ENCODE peak calls at places on chromosomes 4 and X, in five cellular contexts. W is COR-L47; M is heart right ventricle; K is left ventricle myocardium inferior; O is stimulated activated CD8-positive, alpha-beta memory T cell treated with anti-CD3 and anti-CD28 coated beads, Interleukin-15, amount 100 ng/mL, for 48 hours. B is an unnamed sample.

GRCh38 chr4:5774416-5775056 is 63.5 kb downstream of the EVC start:
- DNase-seq in K (no peak), W (no peak), M (no peak), O (no peak), B (no peak)

GRCh38 chr4:183797041-183797444 is 108.1 kb upstream of the STOX2 start:
- DNase-seq in W (no peak), M (peak; percentile 57), K (peak; percentile 45), O (no peak), B (no peak)

GRCh38 chr4:87180767-87181166 is 39.7 kb downstream of the KLHL8 start:
- DNase-seq in K (no peak), O (no peak), W (no peak), M (no peak), B (no peak)

GRCh38 chr4:139740121-139740520 is 74.5 kb downstream of the MGST2 start:
- DNase-seq in O (no peak), M (peak; percentile 35), K (no peak), W (no peak), B (no peak)

GRCh38 chrX:103918050-103918449 is 44.4 kb upstream of the TMSB15B start:
- DNase-seq in M (peak; percentile 11), W (peak; percentile 58), O (peak; percentile 6), K (peak; percentile 20), B (peak; percentile 61)

GRCh38 chr4:136457577-136457976 is 1074.7 kb downstream of the PCDH18 start:
- DNase-seq in M (no peak), K (no peak), W (no peak), O (no peak), B (no peak)

GRCh38 chrX:111168314-111168713 is 72.3 kb downstream of the PAK3 start:
- DNase-seq in K (no peak), W (peak; percentile 13), M (no peak), O (no peak), B (no peak)

GRCh38 chr4:52248836-52249235 is 197.7 kb downstream of the SPATA18 start:
- DNase-seq in O (no peak), K (no peak), M (no peak), W (no peak), B (no peak)

GRCh38 chr4:108941914-108942379 is 179.1 kb upstream of the ETNPPL start:
- DNase-seq in W (no peak), O (no peak), K (no peak), M (no peak), B (no peak)

GRCh38 chrX:152960115-152960514 is 33.8 kb downstream of the PNMA5 start:
- DNase-seq in M (no peak), K (no peak), W (no peak), O (no peak), B (no peak)

GRCh38 chrX:115378471-115378870 is 89.0 kb downstream of the LUZP4 start:
- DNase-seq in M (no peak), K (no peak), W (no peak), O (no peak), B (no peak)

GRCh38 chr4:71004281-71004851 is 10.9 kb downstream of the DCK start:
- DNase-seq in M (no peak), K (no peak), O (peak; percentile 34), W (no peak), B (no peak)

GRCh38 chr4:142706381-142706780 is 139.7 kb downstream of the INPP4B start:
- DNase-seq in K (no peak), O (no peak), M (no peak), W (no peak), B (no peak)

GRCh38 chr4:8727546-8728510 is 135.3 kb downstream of the CPZ start:
- DNase-seq in M (no peak), O (no peak), W (no peak), K (no peak), B (peak; percentile 3)

GRCh38 chr4:47598320-47598719 is 113.2 kb downstream of the ATP10D start:
- DNase-seq in M (no peak), K (no peak), W (no peak), O (no peak), B (no peak)

GRCh38 chr4:1207157-1207470 is 34.7 kb upstream of the SPON2 start:
- DNase-seq in K (peak; percentile 16), M (peak; percentile 14), O (no peak), W (no peak), B (no peak)

GRCh38 chr4:177214935-177215334 is 94.7 kb upstream of the NEIL3 start:
- DNase-seq in O (peak; percentile 16), M (no peak), W (no peak), K (no peak), B (no peak)

GRCh38 chr4:158292156-158292555 is 81.9 kb downstream of the TMEM144 start:
- DNase-seq in M (no peak), W (no peak), K (no peak), O (no peak), B (no peak)

GRCh38 chr4:4477796-4478195 is 64.1 kb downstream of the STX18 start:
- DNase-seq in M (no peak), K (no peak), W (no peak), O (no peak), B (no peak)

GRCh38 chr4:147479817-147480216 is 1.1 kb upstream of the EDNRA start:
- DNase-seq in W (no peak), O (no peak), K (peak; percentile 28), M (peak; percentile 29), B (peak; percentile 44)

GRCh38 chrX:6778547-6779231 is 243.8 kb upstream of the VCX3A start:
- DNase-seq in M (no peak), W (no peak), K (no peak), O (no peak), B (no peak)

GRCh38 chrX:40346379-40346778 is 234.4 kb upstream of the ATP6AP2 start:
- DNase-seq in K (no peak), O (no peak), M (no peak), W (no peak), B (no peak)

GRCh38 chr4:17155486-17155885 is 257.0 kb upstream of the LDB2 start:
- DNase-seq in K (no peak), M (no peak), W (no peak), O (no peak), B (no peak)